ENCODE peak calls at places on chromosomes 12 and 14, in eight cellular contexts. X, E, A, U, P, L, Z and F are unnamed samples.

GRCh38 chr12:1888923-1889322 is 29.5 kb downstream of the CACNA2D4 start:
- DNase-seq in X (no peak), E (no peak), A (no peak), U (no peak), P (no peak), L (no peak), Z (no peak), F (no peak)

GRCh38 chr12:76920182-76921014 is 41.6 kb upstream of the CSRP2 start:
- DNase-seq in X (no peak), E (no peak), A (peak), U (no peak), P (no peak), L (no peak), Z (no peak), F (no peak)

GRCh38 chr14:71338153-71338552 is 430.9 kb downstream of the PCNX1 start:
- DNase-seq in X (no peak), E (no peak), A (no peak), U (no peak), P (no peak), L (no peak), Z (no peak), F (no peak)

GRCh38 chr14:83470466-83470865 is 1936.8 kb upstream of the SEL1L start:
- DNase-seq in X (no peak), E (no peak), A (no peak), U (no peak), P (peak), L (no peak), Z (no peak), F (no peak)

GRCh38 chr12:23640754-23641153 is 308.7 kb downstream of the SOX5 start:
- DNase-seq in X (no peak), E (no peak), A (peak), U (no peak), P (no peak), L (no peak), Z (no peak), F (no peak)

GRCh38 chr12:111174283-111175108 is 194.4 kb downstream of the PHETA1 start:
- DNase-seq in X (no peak), E (no peak), A (peak), U (no peak), P (no peak), L (no peak), Z (no peak), F (no peak)

GRCh38 chr12:48105321-48105866 is 485 bp downstream of the SENP1 start:
- DNase-seq in X (no peak), E (no peak), A (peak), U (peak), P (peak), L (no peak), Z (no peak), F (no peak)

GRCh38 chr14:102957222-102957621 is 34.8 kb downstream of the AMN start:
- DNase-seq in X (no peak), E (no peak), A (no peak), U (no peak), P (no peak), L (no peak), Z (no peak), F (no peak)

GRCh38 chr12:88764781-88765470 is 184.7 kb upstream of the KITLG start:
- DNase-seq in X (no peak), E (no peak), A (no peak), U (no peak), P (peak), L (no peak), Z (no peak), F (no peak)

GRCh38 chr12:94327819-94328218 is 131.8 kb downstream of the CEP83 start:
- DNase-seq in X (no peak), E (no peak), A (no peak), U (no peak), P (no peak), L (no peak), Z (no peak), F (no peak)

GRCh38 chr12:100612557-100612956 is 39.1 kb downstream of the GAS2L3 start:
- DNase-seq in X (no peak), E (no peak), A (no peak), U (no peak), P (no peak), L (peak), Z (no peak), F (no peak)

GRCh38 chr12:132610051-132610759 is at the start of gene LRCOL1:
- DNase-seq in X (no peak), E (peak), A (no peak), U (no peak), P (peak), L (no peak), Z (peak), F (no peak)

GRCh38 chr14:92542766-92543554 is 29.4 kb downstream of the RIN3 start:
- DNase-seq in X (no peak), E (no peak), A (no peak), U (no peak), P (no peak), L (no peak), Z (no peak), F (no peak)

GRCh38 chr14:78530078-78530477 is 359.9 kb downstream of the NRXN3 start:
- DNase-seq in X (no peak), E (no peak), A (peak), U (no peak), P (no peak), L (no peak), Z (no peak), F (no peak)

GRCh38 chr14:39376671-39377403 is 55.4 kb downstream of the FBXO33 start:
- DNase-seq in X (no peak), E (no peak), A (peak), U (no peak), P (peak), L (no peak), Z (no peak), F (no peak)

GRCh38 chr12:20000229-20000869 is 368.0 kb upstream of the PDE3A start:
- DNase-seq in X (no peak), E (no peak), A (peak), U (no peak), P (no peak), L (no peak), Z (no peak), F (no peak)

GRCh38 chr12:70919597-70920035 is 922 bp downstream of the PTPRR start:
- DNase-seq in X (no peak), E (no peak), A (peak), U (no peak), P (peak), L (no peak), Z (no peak), F (no peak)

GRCh38 chr12:2343672-2344071 is 290.9 kb downstream of the CACNA1C start:
- DNase-seq in X (no peak), E (no peak), A (no peak), U (no peak), P (no peak), L (no peak), Z (no peak), F (no peak)

GRCh38 chr14:70005281-70005805 is 126.1 kb downstream of the SMOC1 start:
- DNase-seq in X (no peak), E (no peak), A (no peak), U (no peak), P (no peak), L (peak), Z (peak), F (no peak)

GRCh38 chr12:18446245-18446644 is 184.9 kb downstream of the PIK3C2G start:
- DNase-seq in X (no peak), E (no peak), A (peak), U (no peak), P (no peak), L (no peak), Z (no peak), F (no peak)

GRCh38 chr12:28191018-28191595 is 851 bp downstream of the CCDC91 start:
- DNase-seq in X (no peak), E (peak), A (peak), U (peak), P (no peak), L (no peak), Z (no peak), F (peak)

GRCh38 chr12:53483225-53483978 is 15.9 kb downstream of the MAP3K12 start:
- DNase-seq in X (no peak), E (no peak), A (peak), U (no peak), P (no peak), L (peak), Z (peak), F (no peak)

GRCh38 chr12:20527396-20528154 is 159.2 kb downstream of the PDE3A start:
- DNase-seq in X (no peak), E (no peak), A (no peak), U (no peak), P (peak), L (no peak), Z (no peak), F (no peak)

GRCh38 chr12:127677537-127678131 is 589.3 kb upstream of the TMEM132C start:
- DNase-seq in X (no peak), E (no peak), A (peak), U (no peak), P (peak), L (peak), Z (peak), F (peak)

GRCh38 chr12:11633968-11634367 is 15.5 kb upstream of the ETV6 start:
- DNase-seq in X (no peak), E (no peak), A (no peak), U (no peak), P (no peak), L (no peak), Z (no peak), F (no peak)

GRCh38 chr12:64821116-64821630 is 3.3 kb upstream of the TBC1D30 start:
- DNase-seq in X (no peak), E (no peak), A (no peak), U (no peak), P (no peak), L (no peak), Z (no peak), F (no peak)

GRCh38 chr14:23364604-23365352 is at the start of gene EFS:
- DNase-seq in X (no peak), E (no peak), A (peak), U (no peak), P (peak), L (no peak), Z (no peak), F (no peak)

GRCh38 chr14:99395904-99396530 is 84.6 kb downstream of the SETD3 start:
- DNase-seq in X (no peak), E (no peak), A (no peak), U (peak), P (peak), L (no peak), Z (no peak), F (no peak)

GRCh38 chr12:101231626-101232025 is 21.6 kb upstream of the SLC5A8 start:
- DNase-seq in X (no peak), E (no peak), A (no peak), U (no peak), P (no peak), L (no peak), Z (no peak), F (no peak)

GRCh38 chr12:15534322-15534721 is 212.0 kb downstream of the PTPRO start:
- DNase-seq in X (no peak), E (no peak), A (no peak), U (no peak), P (peak), L (no peak), Z (no peak), F (no peak)

GRCh38 chr12:68222336-68222735 is 3.3 kb downstream of the IL26 start:
- DNase-seq in X (no peak), E (no peak), A (peak), U (no peak), P (peak), L (no peak), Z (peak), F (no peak)

DNA sequence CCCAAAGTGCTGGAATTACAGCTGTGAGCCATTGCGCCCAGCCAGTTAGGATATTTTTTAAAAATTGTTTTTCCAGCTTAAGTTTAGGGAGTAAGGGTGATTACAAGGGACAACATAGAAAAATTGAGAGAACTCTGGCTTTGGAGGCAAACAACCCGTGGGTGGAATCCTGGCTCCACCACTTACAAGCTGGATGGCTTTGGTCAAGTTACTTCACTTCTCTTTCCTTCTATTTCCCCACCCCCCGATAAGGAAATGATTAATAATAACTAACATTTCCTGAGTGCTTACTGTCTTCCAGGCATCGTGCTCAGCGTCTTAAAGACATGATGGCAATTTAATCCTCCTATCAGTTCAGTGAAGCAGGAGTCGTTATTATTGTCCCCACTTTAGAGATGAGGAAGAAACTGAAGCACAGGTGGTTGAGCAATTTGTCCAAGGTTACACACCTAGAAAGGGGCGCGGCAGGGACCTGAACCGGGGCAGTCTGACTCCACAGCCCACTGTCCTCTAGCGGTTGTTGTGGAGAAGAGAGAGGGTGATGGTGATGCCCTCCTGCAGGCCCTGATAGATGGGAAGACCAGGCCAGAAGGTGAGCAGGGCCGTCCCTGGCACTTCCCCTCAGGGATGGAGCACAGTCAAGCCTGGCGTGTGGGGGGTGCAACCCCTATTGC is 16.7 kb upstream of the FAIM2 start:
- DNase-seq in X (peak), E (no peak), A (no peak), U (no peak), P (no peak), L (no peak), Z (peak), F (no peak)
- H3K27ac ChIP-seq in X (peak), E (no peak), A (no peak), U (no peak), P (no peak), L (no peak), Z (no peak), F (no peak)

GRCh38 chr14:61516125-61516740 is 179.1 kb upstream of the HIF1A start:
- DNase-seq in X (no peak), E (no peak), A (no peak), U (no peak), P (no peak), L (no peak), Z (no peak), F (no peak)
- H3K27ac ChIP-seq in X (peak), E (peak), A (no peak), U (no peak), P (no peak), L (no peak), Z (peak), F (peak)

GRCh38 chr12:57716305-57716704 is 22.2 kb downstream of the AGAP2 start:
- DNase-seq in X (no peak), E (no peak), A (no peak), U (no peak), P (no peak), L (no peak), Z (no peak), F (no peak)
- H3K27ac ChIP-seq in X (no peak), E (no peak), A (no peak), U (no peak), P (no peak), L (no peak), Z (no peak), F (no peak)

GRCh38 chr14:100419856-100420255 is 96.7 kb downstream of the SLC25A47 start:
- DNase-seq in X (no peak), E (no peak), A (peak), U (no peak), P (no peak), L (no peak), Z (no peak), F (no peak)
- H3K27ac ChIP-seq in X (no peak), E (no peak), A (no peak), U (no peak), P (no peak), L (peak), Z (no peak), F (no peak)

DNA sequence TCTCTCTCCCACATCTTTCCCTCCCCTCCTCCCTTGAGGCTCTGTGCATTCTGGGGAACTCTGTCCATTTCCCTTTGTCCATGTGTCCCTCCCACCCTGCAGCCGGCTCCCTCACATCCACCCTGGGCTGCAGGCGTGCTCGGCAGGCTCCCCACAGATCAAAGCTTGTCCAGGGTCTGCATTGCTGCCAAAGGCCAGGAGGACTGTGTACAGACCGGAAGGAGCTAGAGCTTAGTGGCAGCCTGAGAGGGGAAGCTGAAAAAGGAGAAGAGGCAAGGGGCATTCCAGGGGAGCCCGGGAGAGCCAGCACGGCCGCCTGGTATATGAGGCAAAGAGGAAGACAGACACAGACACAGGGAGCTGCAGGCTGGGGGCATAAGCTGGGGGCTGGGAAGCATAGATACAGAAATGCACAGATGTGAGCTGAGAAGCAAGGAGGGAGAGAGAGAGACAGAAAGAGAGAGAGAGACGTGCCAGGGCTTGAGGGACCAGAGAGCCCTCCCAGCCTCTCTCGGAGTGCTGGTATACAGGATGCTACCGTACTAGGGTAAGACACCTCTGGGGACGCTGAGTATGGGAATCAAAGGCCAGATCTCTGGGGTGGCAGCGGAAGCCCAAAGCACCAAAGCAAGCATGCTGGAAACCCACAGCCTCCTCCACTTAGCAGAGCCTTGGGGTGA is 3.3 kb downstream of the CD4 start:
- DNase-seq in X (no peak), E (peak), A (no peak), U (peak), P (no peak), L (no peak), Z (no peak), F (no peak)
- H3K27ac ChIP-seq in X (no peak), E (peak), A (peak), U (peak), P (no peak), L (peak), Z (no peak), F (no peak)

GRCh38 chr14:104119119-104119699 is 19.2 kb upstream of the KIF26A start:
- DNase-seq in X (peak), E (no peak), A (no peak), U (no peak), P (no peak), L (peak), Z (no peak), F (no peak)
- H3K27ac ChIP-seq in X (no peak), E (no peak), A (no peak), U (no peak), P (no peak), L (no peak), Z (no peak), F (no peak)

GRCh38 chr12:95700316-95700785 is 90.2 kb downstream of the NTN4 start:
- DNase-seq in X (no peak), E (no peak), A (no peak), U (no peak), P (peak), L (no peak), Z (no peak), F (peak)
- H3K27ac ChIP-seq in X (peak), E (no peak), A (no peak), U (no peak), P (peak), L (no peak), Z (no peak), F (peak)

DNA sequence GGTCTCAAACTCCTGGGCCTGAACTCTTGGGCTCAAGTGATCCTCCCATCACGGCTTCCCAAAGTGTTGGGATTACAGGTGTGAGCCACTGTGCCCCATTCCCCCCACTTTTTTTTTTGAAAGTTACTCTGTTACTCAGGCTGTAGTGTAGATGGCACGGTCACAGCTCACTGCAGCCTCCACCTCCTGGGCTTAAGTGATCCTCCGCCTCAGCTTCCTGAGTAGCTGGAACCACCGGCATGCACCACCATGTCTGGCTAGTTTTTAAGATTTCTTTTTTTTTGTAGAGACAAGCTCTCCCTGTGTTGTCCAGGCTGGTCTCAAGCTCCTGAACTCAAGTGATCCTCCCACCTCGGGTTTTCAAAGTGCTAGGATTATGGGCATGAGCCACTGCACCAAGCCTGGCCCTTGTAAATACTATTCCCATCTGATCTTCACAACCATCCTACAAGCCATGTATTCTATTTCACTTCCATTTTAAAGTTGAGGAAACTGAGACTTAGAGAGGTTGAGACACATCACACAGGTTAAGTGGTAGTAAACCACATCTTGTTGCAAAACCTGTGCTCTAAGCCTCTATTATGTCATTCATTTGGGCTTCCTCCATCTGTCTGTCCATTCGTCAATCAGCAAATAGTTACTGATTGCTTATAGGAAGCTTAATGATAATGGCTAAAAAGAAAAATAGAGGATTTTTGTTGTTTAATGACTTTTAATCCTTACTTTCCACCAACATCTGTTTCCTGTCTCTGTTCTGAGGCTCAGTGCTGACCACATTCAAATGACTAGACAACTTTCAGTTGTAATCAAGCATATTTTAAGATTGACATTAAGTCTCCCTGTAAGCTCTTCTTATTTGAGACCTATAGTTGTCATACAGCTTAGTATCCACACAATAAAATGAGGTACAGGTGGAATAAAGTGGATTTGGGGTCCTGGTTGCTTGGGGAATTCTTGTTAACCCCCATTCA is 9.2 kb downstream of the ASCL4 start:
- DNase-seq in X (no peak), E (no peak), A (no peak), U (no peak), P (no peak), L (no peak), Z (no peak), F (no peak)
- H3K27ac ChIP-seq in X (no peak), E (no peak), A (no peak), U (no peak), P (no peak), L (no peak), Z (no peak), F (no peak)